ENCODE peak calls at places on chromosomes 13 and 19, in six cellular contexts. B is neural progenitor cell, R is HCT116, C is PC-3, H is GM23338, G is hepatocyte. Q is an unnamed sample.

GRCh38 chr19:41987141-41987860 is 6.7 kb downstream of the ATP1A3 start:
- DNase-seq in B (no peak), R (no peak), C (no peak), H (no peak), G (no peak), Q (no peak)

GRCh38 chr13:77047649-77048343 is 20.8 kb upstream of the FBXL3 start:
- DNase-seq in B (peak; percentile 71), R (no peak), C (no peak), H (no peak), G (no peak), Q (no peak)

GRCh38 chr19:49167857-49168409 is 10.3 kb downstream of the TRPM4 start:
- DNase-seq in B (no peak), R (no peak), C (no peak), H (no peak), G (no peak), Q (no peak)

GRCh38 chr13:98450012-98450411 is 126.9 kb downstream of the STK24 start:
- DNase-seq in B (no peak), R (no peak), C (no peak), H (no peak), G (no peak), Q (no peak)

GRCh38 chr13:92804346-92804745 is 422.3 kb upstream of the GPC6 start:
- DNase-seq in B (no peak), R (no peak), C (peak; percentile 51), H (no peak), G (no peak), Q (no peak)

GRCh38 chr19:41221514-41222205 is 2.6 kb downstream of the AXL start:
- DNase-seq in B (no peak), R (no peak), C (no peak), H (no peak), G (no peak), Q (no peak)

GRCh38 chr19:45186509-45187334 is 8.1 kb downstream of the BLOC1S3 start:
- DNase-seq in B (no peak), R (no peak), C (peak; percentile 62), H (no peak), G (no peak), Q (no peak)

GRCh38 chr13:21625366-21625765 is 21.4 kb upstream of the MICU2 start:
- DNase-seq in B (no peak), R (peak; percentile 59), C (peak; percentile 59), H (peak; percentile 53), G (peak; percentile 42), Q (peak; percentile 36)

GRCh38 chr19:4933528-4933927 is 24.2 kb downstream of the UHRF1 start:
- DNase-seq in B (no peak), R (no peak), C (peak; percentile 93), H (no peak), G (no peak), Q (no peak)

GRCh38 chr13:21010621-21011020 is 50.8 kb downstream of the LATS2 start:
- DNase-seq in B (no peak), R (no peak), C (peak; percentile 20), H (peak; percentile 49), G (no peak), Q (no peak)

GRCh38 chr13:103976371-103976770 is 910.2 kb upstream of the SLC10A2 start:
- DNase-seq in B (no peak), R (no peak), C (no peak), H (no peak), G (no peak), Q (no peak)

GRCh38 chr19:45408830-45409593 is 2.6 kb downstream of the POLR1G start:
- DNase-seq in B (no peak), R (no peak), C (no peak), H (no peak), G (no peak), Q (no peak)

GRCh38 chr13:47901451-47901850 is 99.6 kb downstream of the SUCLA2 start:
- DNase-seq in B (peak; percentile 13), R (no peak), C (no peak), H (no peak), G (no peak), Q (no peak)

GRCh38 chr19:49682274-49682673 is 5.2 kb downstream of the PRMT1 start:
- DNase-seq in B (no peak), R (no peak), C (no peak), H (no peak), G (no peak), Q (no peak)

GRCh38 chr13:44470623-44471562 is 97.3 kb downstream of the SERP2 start:
- DNase-seq in B (peak; percentile 35), R (peak; percentile 35), C (peak; percentile 50), H (peak; percentile 44), G (peak; percentile 41), Q (no peak)

GRCh38 chr19:5343848-5344247 is 3.2 kb upstream of the PTPRS start:
- DNase-seq in B (no peak), R (no peak), C (no peak), H (no peak), G (no peak), Q (no peak)

GRCh38 chr19:35756373-35757230 is at the start of gene HSPB6:
- DNase-seq in B (peak; percentile 49), R (no peak), C (no peak), H (peak; percentile 70), G (peak; percentile 75), Q (no peak)

GRCh38 chr19:18795540-18795939 is 4.4 kb upstream of the COMP start:
- DNase-seq in B (peak; percentile 64), R (no peak), C (no peak), H (peak; percentile 55), G (peak; percentile 67), Q (peak; percentile 82)

GRCh38 chr13:26459276-26460131 is 98.0 kb upstream of the WASF3 start:
- DNase-seq in B (no peak), R (no peak), C (peak; percentile 61), H (no peak), G (no peak), Q (no peak)

GRCh38 chr13:108915095-108915633 is 285.8 kb downstream of the MYO16 start:
- DNase-seq in B (no peak), R (no peak), C (peak; percentile 31), H (peak; percentile 39), G (peak; percentile 59), Q (peak; percentile 41)

GRCh38 chr13:73224708-73225107 is 165.9 kb downstream of the KLF5 start:
- DNase-seq in B (no peak), R (no peak), C (peak; percentile 19), H (no peak), G (no peak), Q (no peak)

GRCh38 chr13:100392709-100393630 is 195.6 kb downstream of the GGACT start:
- DNase-seq in B (no peak), R (peak; percentile 98), C (peak; percentile 95), H (peak; percentile 67), G (peak; percentile 89), Q (no peak)

GRCh38 chr19:12833747-12834417 is 497 bp downstream of the RTBDN start:
- DNase-seq in B (peak; percentile 81), R (no peak), C (peak; percentile 39), H (peak; percentile 74), G (peak; percentile 56), Q (peak; percentile 90)

GRCh38 chr19:17248011-17248776 is 2.5 kb upstream of the NR2F6 start:
- DNase-seq in B (peak; percentile 76), R (no peak), C (no peak), H (peak; percentile 91), G (no peak), Q (no peak)

GRCh38 chr19:18396471-18397241 is 766 bp downstream of the LRRC25 start:
- DNase-seq in B (no peak), R (no peak), C (no peak), H (no peak), G (no peak), Q (no peak)

GRCh38 chr19:41932259-41933130 is 4.2 kb upstream of the ERFL start:
- DNase-seq in B (no peak), R (no peak), C (no peak), H (peak; percentile 45), G (no peak), Q (peak; percentile 68)

DNA sequence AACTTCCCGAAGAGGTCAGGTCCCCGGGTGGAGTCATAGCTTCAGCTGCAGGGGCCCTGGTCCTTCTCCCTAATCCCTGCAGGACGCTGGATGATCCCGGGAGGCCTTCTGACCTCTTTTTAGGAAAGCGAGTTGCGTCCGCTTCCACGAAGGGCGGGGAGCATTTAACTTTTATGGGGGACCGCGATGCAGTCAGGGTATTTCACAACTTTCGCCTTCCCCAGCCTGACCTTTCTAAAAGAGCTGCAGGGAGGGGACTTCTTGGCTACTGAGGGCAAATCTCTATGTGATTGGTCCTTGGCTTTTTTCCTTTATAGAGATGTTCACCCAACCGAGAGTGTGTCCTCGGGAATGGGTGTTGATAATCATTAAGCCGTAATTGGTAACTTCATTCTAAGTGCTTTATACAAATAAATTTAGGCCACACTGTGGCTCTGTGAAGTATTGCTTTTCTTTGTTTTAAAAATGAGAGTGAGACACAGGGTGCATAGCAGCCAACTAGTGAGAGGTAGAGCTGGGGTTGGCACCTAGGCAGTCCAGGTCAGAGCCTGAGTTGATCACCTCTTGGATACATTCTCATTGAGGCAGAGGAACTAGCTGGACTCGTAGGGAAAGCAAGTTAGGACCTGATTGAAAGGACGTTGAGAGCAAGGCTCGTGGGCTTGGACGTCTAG is 841 bp downstream of the ZNF230 start:
- DNase-seq in B (peak; percentile 33), R (no peak), C (no peak), H (peak; percentile 33), G (peak; percentile 23), Q (no peak)
- TF ChIP-seq EZH2phosphoT487 in B (no peak), R (no peak), C (no peak), H (no peak), G (no peak), Q (no peak)

GRCh38 chr19:15240539-15240938 is 8.3 kb upstream of the EPHX3 start:
- DNase-seq in B (no peak), R (no peak), C (no peak), H (no peak), G (no peak), Q (no peak)

GRCh38 chr19:15241259-15241658 is 9.0 kb upstream of the EPHX3 start:
- DNase-seq in B (no peak), R (no peak), C (peak; percentile 49), H (no peak), G (no peak), Q (no peak)

GRCh38 chr19:15238639-15239155 is 6.4 kb upstream of the EPHX3 start:
- DNase-seq in B (no peak), R (no peak), C (no peak), H (peak; percentile 57), G (no peak), Q (no peak)

GRCh38 chr19:15237759-15238638 is 5.8 kb upstream of the EPHX3 start:
- DNase-seq in B (no peak), R (no peak), C (no peak), H (no peak), G (no peak), Q (no peak)

GRCh38 chr19:15239337-15239949 is 7.2 kb upstream of the EPHX3 start:
- DNase-seq in B (no peak), R (no peak), C (no peak), H (no peak), G (no peak), Q (no peak)
- TF ChIP-seq EZH2phosphoT487 in B (no peak), R (no peak), C (no peak), H (no peak), G (no peak), Q (no peak)

GRCh38 chr13:67069117-67069767 is 160.9 kb downstream of the PCDH9 start:
- DNase-seq in B (peak; percentile 68), R (no peak), C (no peak), H (peak; percentile 31), G (no peak), Q (no peak)
- TF ChIP-seq EZH2phosphoT487 in B (peak; percentile 58), R (no peak), C (no peak), H (no peak), G (no peak), Q (no peak)

DNA sequence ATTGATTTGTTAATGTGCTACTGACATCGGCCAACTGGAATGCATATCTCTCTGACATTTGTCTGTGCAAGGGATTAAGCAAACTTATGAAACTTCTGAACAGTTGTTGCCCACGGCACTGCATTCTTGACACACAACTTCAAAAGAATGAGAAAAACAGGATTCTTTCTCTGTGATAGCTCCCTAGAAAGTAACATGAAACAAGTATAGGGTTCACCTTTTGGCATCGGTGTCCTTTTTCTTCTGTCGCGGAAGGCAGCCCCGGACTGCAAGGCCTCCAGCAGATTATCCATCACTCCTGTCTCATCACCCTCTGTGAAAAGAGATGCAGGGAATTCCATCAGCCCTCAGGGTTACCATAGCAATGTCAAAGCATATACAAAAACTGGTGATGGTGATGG is 389.2 kb downstream of the DIAPH3 start:
- DNase-seq in B (peak; percentile 14), R (no peak), C (peak; percentile 48), H (peak; percentile 30), G (peak; percentile 22), Q (no peak)
- TF ChIP-seq EZH2phosphoT487 in B (no peak), R (no peak), C (no peak), H (no peak), G (no peak), Q (no peak)

Q was measured in SK-N-SH.